ENCODE peak calls at places on chromosome 18, in seven cellular contexts. V is HCEC 1CT; I is hippocampal formation; W is globus pallidus; L is HT-29; O is non-pigmented ciliary epithelial cell; A is stimulated activated CD8-positive, alpha-beta memory T cell treated with anti-CD3 and anti-CD28 coated beads, Interleukin-12 subunit alpha, Interleukin-12 subunit beta, amount 100 ng/mL, for 4 hours. K is an unnamed sample.
A peak's percentile ranks its signal among the peaks of the same experiment; 100 is the strongest.

GRCh38 chr18:37266290-37266689 is 299.3 kb downstream of the CELF4 start:
- DNase-seq in I (no peak), A (no peak), L (no peak), W (no peak), V (no peak), O (no peak), K (no peak)

GRCh38 chr18:6747646-6748045 is 18.1 kb downstream of the ARHGAP28 start:
- DNase-seq in O (peak; percentile 72), W (no peak), I (no peak), V (peak; percentile 94), A (no peak), L (no peak), K (no peak)

GRCh38 chr18:41134426-41134825 is 820.6 kb upstream of the PIK3C3 start:
- DNase-seq in W (no peak), I (no peak), A (no peak), L (no peak), O (no peak), V (no peak), K (no peak)

GRCh38 chr18:52992041-52992440 is 652.0 kb downstream of the DCC start:
- DNase-seq in I (no peak), A (no peak), V (no peak), O (no peak), W (no peak), L (peak; percentile 3), K (no peak)

GRCh38 chr18:56333846-56334245 is 304.5 kb downstream of the TXNL1 start:
- DNase-seq in O (no peak), W (no peak), A (no peak), V (no peak), L (peak; percentile 1), I (no peak), K (no peak)

GRCh38 chr18:66548747-66549146 is 55.1 kb downstream of the CDH19 start:
- DNase-seq in W (no peak), O (no peak), A (no peak), I (no peak), V (no peak), L (no peak), K (no peak)

GRCh38 chr18:58045265-58046086 is 1.4 kb downstream of the NEDD4L start:
- DNase-seq in A (peak; percentile 7), O (no peak), V (peak; percentile 24), L (peak; percentile 64), I (peak; percentile 35), W (no peak), K (peak; percentile 20)

GRCh38 chr18:46073474-46074331 is 1.6 kb upstream of the PSTPIP2 start:
- DNase-seq in I (no peak), V (peak; percentile 57), O (no peak), W (peak; percentile 56), L (peak; percentile 79), A (no peak), K (no peak)

GRCh38 chr18:56453576-56453975 is 184.8 kb downstream of the TXNL1 start:
- DNase-seq in O (no peak), I (no peak), W (no peak), A (no peak), V (no peak), L (no peak), K (no peak)

GRCh38 chr18:5057348-5058012 is 139.6 kb downstream of the AKAIN1 start:
- DNase-seq in W (peak; percentile 38), L (peak; percentile 75), A (no peak), V (peak; percentile 3), O (no peak), I (peak; percentile 32), K (peak; percentile 22)

GRCh38 chr18:45874501-45875184 is 49.2 kb downstream of the SIGLEC15 start:
- DNase-seq in I (no peak), O (no peak), W (no peak), V (no peak), L (no peak), A (peak; percentile 25), K (peak; percentile 48)